ENCODE peak calls at places on chromosomes 13 and 19, in five cellular contexts. One of them, this sample, is unnamed.

GRCh38 chr13:69951412-69951811 is 156.2 kb upstream of the ATXN8OS start:
- DNase-seq in mucosa of descending colon: no peak
- DNase-seq in cardiac fibroblast: no peak
- DNase-seq in CD8-positive, alpha-beta T cell: no peak
- DNase-seq in esophagus squamous epithelium: no peak
- DNase-seq in this sample: no peak

GRCh38 chr19:801030-801860 is 4.0 kb downstream of the PTBP1 start:
- DNase-seq in esophagus squamous epithelium: no peak
- DNase-seq in CD8-positive, alpha-beta T cell: no peak
- DNase-seq in mucosa of descending colon: peak
- DNase-seq in cardiac fibroblast: peak
- DNase-seq in this sample: no peak

GRCh38 chr19:45952691-45953505 is 20.8 kb downstream of the NOVA2 start:
- DNase-seq in CD8-positive, alpha-beta T cell: no peak
- DNase-seq in mucosa of descending colon: peak
- DNase-seq in cardiac fibroblast: peak
- DNase-seq in esophagus squamous epithelium: no peak
- DNase-seq in this sample: peak

GRCh38 chr19:48991823-48992570 is 1.1 kb downstream of the GYS1 start:
- DNase-seq in CD8-positive, alpha-beta T cell: no peak
- DNase-seq in esophagus squamous epithelium: no peak
- DNase-seq in cardiac fibroblast: peak
- DNase-seq in mucosa of descending colon: peak
- DNase-seq in this sample: no peak

GRCh38 chr13:89169951-89170350 is 1498.8 kb downstream of the SLITRK5 start:
- DNase-seq in cardiac fibroblast: no peak
- DNase-seq in mucosa of descending colon: no peak
- DNase-seq in esophagus squamous epithelium: no peak
- DNase-seq in CD8-positive, alpha-beta T cell: no peak
- DNase-seq in this sample: no peak

GRCh38 chr13:22061371-22061805 is 390.5 kb downstream of the FGF9 start:
- DNase-seq in cardiac fibroblast: no peak
- DNase-seq in mucosa of descending colon: no peak
- DNase-seq in esophagus squamous epithelium: no peak
- DNase-seq in CD8-positive, alpha-beta T cell: peak
- DNase-seq in this sample: peak

GRCh38 chr19:51338563-51339312 is 3.2 kb downstream of the VSIG10L start:
- DNase-seq in cardiac fibroblast: peak
- DNase-seq in esophagus squamous epithelium: peak
- DNase-seq in mucosa of descending colon: peak
- DNase-seq in CD8-positive, alpha-beta T cell: peak
- DNase-seq in this sample: peak

GRCh38 chr19:17450264-17451075 is 2.0 kb upstream of the TMEM221 start:
- DNase-seq in cardiac fibroblast: no peak
- DNase-seq in esophagus squamous epithelium: no peak
- DNase-seq in mucosa of descending colon: no peak
- DNase-seq in CD8-positive, alpha-beta T cell: no peak
- DNase-seq in this sample: peak

GRCh38 chr19:39833464-39834286 is at the start of gene DYRK1B:
- DNase-seq in esophagus squamous epithelium: peak
- DNase-seq in mucosa of descending colon: peak
- DNase-seq in cardiac fibroblast: peak
- DNase-seq in CD8-positive, alpha-beta T cell: peak
- DNase-seq in this sample: peak

GRCh38 chr19:29239220-29239776 is 26.3 kb upstream of the UQCRFS1 start:
- DNase-seq in esophagus squamous epithelium: no peak
- DNase-seq in CD8-positive, alpha-beta T cell: no peak
- DNase-seq in cardiac fibroblast: no peak
- DNase-seq in mucosa of descending colon: no peak
- DNase-seq in this sample: no peak

GRCh38 chr13:77779461-77780272 is 82.2 kb downstream of the SLAIN1 start:
- DNase-seq in esophagus squamous epithelium: no peak
- DNase-seq in cardiac fibroblast: peak
- DNase-seq in CD8-positive, alpha-beta T cell: no peak
- DNase-seq in mucosa of descending colon: no peak
- DNase-seq in this sample: peak

GRCh38 chr13:89755729-89756492 is 1591.6 kb upstream of the MIR17HG start:
- DNase-seq in esophagus squamous epithelium: no peak
- DNase-seq in CD8-positive, alpha-beta T cell: no peak
- DNase-seq in cardiac fibroblast: no peak
- DNase-seq in mucosa of descending colon: no peak
- DNase-seq in this sample: no peak

GRCh38 chr13:114140131-114140908 is 7.9 kb upstream of the RASA3 start:
- DNase-seq in CD8-positive, alpha-beta T cell: no peak
- DNase-seq in esophagus squamous epithelium: no peak
- DNase-seq in cardiac fibroblast: no peak
- DNase-seq in mucosa of descending colon: peak
- DNase-seq in this sample: no peak

DNA sequence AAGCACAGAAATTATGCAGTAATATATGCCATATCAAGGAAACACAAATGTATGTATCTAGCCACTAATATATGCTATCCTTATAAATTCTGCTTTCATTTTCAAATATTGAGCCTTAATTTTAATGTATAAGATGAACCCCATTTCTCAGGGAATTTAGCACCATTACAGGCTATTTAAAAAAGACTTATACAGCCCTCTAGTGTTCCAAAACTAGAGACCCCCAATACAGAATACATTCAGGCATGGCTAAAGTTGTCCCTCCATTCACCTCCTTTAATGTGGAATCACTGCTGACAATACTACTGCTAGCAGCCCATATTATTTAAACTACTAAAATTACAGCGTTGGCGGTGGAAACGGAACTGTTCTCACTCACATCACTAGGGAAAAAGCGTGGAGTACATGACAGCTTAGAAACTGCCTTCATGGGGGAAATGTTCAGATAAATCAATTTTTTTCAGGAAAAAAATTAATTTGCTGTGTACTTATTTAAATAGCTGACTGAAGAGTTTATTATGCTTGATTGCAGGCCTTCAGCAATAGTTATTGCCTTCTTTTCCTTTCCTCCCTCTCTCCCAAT is 541.0 kb downstream of the PCDH9 start:
- DNase-seq in esophagus squamous epithelium: no peak
- DNase-seq in CD8-positive, alpha-beta T cell: no peak
- DNase-seq in cardiac fibroblast: peak
- DNase-seq in mucosa of descending colon: no peak
- DNase-seq in this sample: no peak
- TF ChIP-seq CTCF in esophagus squamous epithelium: no peak
- TF ChIP-seq CTCF in CD8-positive, alpha-beta T cell: no peak
- TF ChIP-seq CTCF in cardiac fibroblast: peak
- TF ChIP-seq CTCF in mucosa of descending colon: no peak
- TF ChIP-seq CTCF in this sample: no peak

DNA sequence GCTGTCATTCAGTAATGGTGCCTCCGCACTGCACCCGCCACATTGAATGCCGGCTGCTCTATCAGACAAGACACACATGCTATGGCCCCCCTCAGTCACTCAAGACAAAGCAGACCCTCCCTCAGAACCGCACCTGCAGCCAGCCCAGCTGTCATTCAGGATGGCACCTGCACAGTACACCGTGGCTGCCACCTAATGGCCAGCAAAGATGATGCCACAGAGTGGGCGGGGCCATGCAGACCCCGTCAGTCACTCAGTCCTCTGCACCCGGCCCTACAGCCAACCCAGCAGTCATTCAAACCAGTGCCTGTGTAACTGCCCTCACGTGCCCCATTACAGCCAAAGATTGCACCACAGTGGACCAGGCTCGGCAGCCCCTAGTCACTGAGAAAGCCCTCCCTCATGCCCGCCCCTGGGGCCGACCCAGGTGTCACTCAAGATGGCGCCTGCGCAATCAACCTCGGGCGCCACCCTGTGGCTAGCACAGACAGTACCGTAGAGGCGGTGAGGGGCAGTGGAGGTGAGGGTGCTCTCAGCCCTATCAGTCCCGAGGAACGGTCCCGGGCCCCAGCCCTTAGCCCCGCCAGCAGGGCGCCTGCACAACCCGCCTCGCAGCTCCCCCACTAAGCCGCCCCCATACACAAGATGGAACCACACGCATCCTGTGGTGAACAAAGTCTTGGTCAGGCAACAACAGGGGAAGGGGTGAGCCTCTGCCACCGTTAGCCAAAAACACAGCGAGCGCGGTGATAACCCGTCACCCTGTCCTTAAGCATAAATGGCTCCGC is 2.4 kb downstream of the PEG3 start:
- DNase-seq in CD8-positive, alpha-beta T cell: no peak
- DNase-seq in mucosa of descending colon: peak
- DNase-seq in cardiac fibroblast: no peak
- DNase-seq in esophagus squamous epithelium: no peak
- DNase-seq in this sample: no peak
- TF ChIP-seq CTCF in CD8-positive, alpha-beta T cell: no peak
- TF ChIP-seq CTCF in mucosa of descending colon: no peak
- TF ChIP-seq CTCF in cardiac fibroblast: no peak
- TF ChIP-seq CTCF in esophagus squamous epithelium: peak
- TF ChIP-seq CTCF in this sample: no peak

GRCh38 chr13:47337781-47338507 is 441.1 kb upstream of the HTR2A start:
- DNase-seq in mucosa of descending colon: no peak
- DNase-seq in esophagus squamous epithelium: no peak
- DNase-seq in cardiac fibroblast: peak
- DNase-seq in CD8-positive, alpha-beta T cell: no peak
- DNase-seq in this sample: no peak
- TF ChIP-seq CTCF in mucosa of descending colon: no peak
- TF ChIP-seq CTCF in esophagus squamous epithelium: no peak
- TF ChIP-seq CTCF in cardiac fibroblast: no peak
- TF ChIP-seq CTCF in CD8-positive, alpha-beta T cell: no peak
- TF ChIP-seq CTCF in this sample: no peak

GRCh38 chr13:98486412-98486811 is 90.5 kb downstream of the STK24 start:
- DNase-seq in cardiac fibroblast: no peak
- DNase-seq in CD8-positive, alpha-beta T cell: no peak
- DNase-seq in mucosa of descending colon: no peak
- DNase-seq in esophagus squamous epithelium: no peak
- DNase-seq in this sample: no peak

GRCh38 chr13:98483636-98484288 is 93.1 kb downstream of the STK24 start:
- DNase-seq in esophagus squamous epithelium: no peak
- DNase-seq in CD8-positive, alpha-beta T cell: no peak
- DNase-seq in cardiac fibroblast: peak
- DNase-seq in mucosa of descending colon: no peak
- DNase-seq in this sample: no peak

GRCh38 chr13:98485561-98485960 is 91.3 kb downstream of the STK24 start:
- DNase-seq in mucosa of descending colon: no peak
- DNase-seq in CD8-positive, alpha-beta T cell: no peak
- DNase-seq in cardiac fibroblast: no peak
- DNase-seq in esophagus squamous epithelium: no peak
- DNase-seq in this sample: no peak

GRCh38 chr13:98482476-98483444 is 94.1 kb downstream of the STK24 start:
- DNase-seq in esophagus squamous epithelium: no peak
- DNase-seq in cardiac fibroblast: peak
- DNase-seq in CD8-positive, alpha-beta T cell: no peak
- DNase-seq in mucosa of descending colon: peak
- DNase-seq in this sample: peak

GRCh38 chr13:98484289-98485219 is 92.4 kb downstream of the STK24 start:
- DNase-seq in cardiac fibroblast: peak
- DNase-seq in esophagus squamous epithelium: no peak
- DNase-seq in mucosa of descending colon: peak
- DNase-seq in CD8-positive, alpha-beta T cell: peak
- DNase-seq in this sample: peak
- TF ChIP-seq CTCF in cardiac fibroblast: no peak
- TF ChIP-seq CTCF in esophagus squamous epithelium: peak
- TF ChIP-seq CTCF in mucosa of descending colon: no peak
- TF ChIP-seq CTCF in CD8-positive, alpha-beta T cell: no peak
- TF ChIP-seq CTCF in this sample: no peak

GRCh38 chr13:97212540-97213146 is 9.5 kb upstream of the MBNL2 start:
- DNase-seq in CD8-positive, alpha-beta T cell: no peak
- DNase-seq in mucosa of descending colon: no peak
- DNase-seq in cardiac fibroblast: peak
- DNase-seq in esophagus squamous epithelium: no peak
- DNase-seq in this sample: no peak
- TF ChIP-seq CTCF in CD8-positive, alpha-beta T cell: no peak
- TF ChIP-seq CTCF in mucosa of descending colon: no peak
- TF ChIP-seq CTCF in cardiac fibroblast: peak
- TF ChIP-seq CTCF in esophagus squamous epithelium: peak
- TF ChIP-seq CTCF in this sample: peak

GRCh38 chr13:50170447-50171037 is 155.3 kb downstream of the KCNRG start:
- DNase-seq in cardiac fibroblast: peak
- DNase-seq in esophagus squamous epithelium: no peak
- DNase-seq in mucosa of descending colon: no peak
- DNase-seq in CD8-positive, alpha-beta T cell: no peak
- DNase-seq in this sample: no peak
- TF ChIP-seq CTCF in cardiac fibroblast: peak
- TF ChIP-seq CTCF in esophagus squamous epithelium: peak
- TF ChIP-seq CTCF in mucosa of descending colon: no peak
- TF ChIP-seq CTCF in CD8-positive, alpha-beta T cell: no peak
- TF ChIP-seq CTCF in this sample: no peak

This sample was measured in GM20000.